ENCODE peak calls at places on chromosomes 6 and 20, in ten cellular contexts. One of them, this sample, is unnamed.
A peak's percentile ranks its signal among the peaks of the same experiment; 100 is the strongest.

GRCh38 chr6:72525821-72526550 is 95.9 kb upstream of the KCNQ5 start:
- DNase-seq in transverse colon: no peak
- DNase-seq in psoas muscle: no peak
- DNase-seq in tibial artery: no peak
- DNase-seq in Panc1: no peak
- DNase-seq in left ventricle myocardium inferior: no peak
- DNase-seq in gastrocnemius medialis: no peak
- DNase-seq in heart left ventricle: no peak
- DNase-seq in breast epithelium: no peak
- DNase-seq in cardiac muscle cell: no peak
- DNase-seq in this sample: no peak

GRCh38 chr6:116580198-116580597 is 8.9 kb downstream of the RWDD1 start:
- DNase-seq in transverse colon: no peak
- DNase-seq in psoas muscle: no peak
- DNase-seq in tibial artery: no peak
- DNase-seq in Panc1: no peak
- DNase-seq in left ventricle myocardium inferior: no peak
- DNase-seq in gastrocnemius medialis: no peak
- DNase-seq in heart left ventricle: no peak
- DNase-seq in breast epithelium: no peak
- DNase-seq in cardiac muscle cell: peak; percentile 78
- DNase-seq in this sample: no peak

GRCh38 chr6:145783796-145784195 is 30.8 kb downstream of the FBXO30 start:
- DNase-seq in transverse colon: no peak
- DNase-seq in psoas muscle: no peak
- DNase-seq in tibial artery: no peak
- DNase-seq in Panc1: no peak
- DNase-seq in left ventricle myocardium inferior: no peak
- DNase-seq in gastrocnemius medialis: no peak
- DNase-seq in heart left ventricle: no peak
- DNase-seq in breast epithelium: no peak
- DNase-seq in cardiac muscle cell: no peak
- DNase-seq in this sample: no peak

GRCh38 chr20:57464642-57465211 is 60.2 kb downstream of the CTCFL start:
- DNase-seq in transverse colon: no peak
- DNase-seq in psoas muscle: peak; percentile 61
- DNase-seq in tibial artery: no peak
- DNase-seq in Panc1: no peak
- DNase-seq in left ventricle myocardium inferior: no peak
- DNase-seq in gastrocnemius medialis: no peak
- DNase-seq in heart left ventricle: peak; percentile 55
- DNase-seq in breast epithelium: no peak
- DNase-seq in cardiac muscle cell: peak; percentile 59
- DNase-seq in this sample: no peak

GRCh38 chr6:36755435-36756348 is 58.1 kb downstream of the RAB44 start:
- DNase-seq in transverse colon: peak; percentile 52
- DNase-seq in psoas muscle: no peak
- DNase-seq in tibial artery: no peak
- DNase-seq in Panc1: no peak
- DNase-seq in left ventricle myocardium inferior: no peak
- DNase-seq in gastrocnemius medialis: no peak
- DNase-seq in heart left ventricle: no peak
- DNase-seq in breast epithelium: no peak
- DNase-seq in cardiac muscle cell: peak; percentile 49
- DNase-seq in this sample: no peak

GRCh38 chr20:568865-569415 is 25.4 kb upstream of the CSNK2A1 start:
- DNase-seq in transverse colon: no peak
- DNase-seq in psoas muscle: no peak
- DNase-seq in tibial artery: no peak
- DNase-seq in Panc1: no peak
- DNase-seq in left ventricle myocardium inferior: no peak
- DNase-seq in gastrocnemius medialis: no peak
- DNase-seq in heart left ventricle: no peak
- DNase-seq in breast epithelium: no peak
- DNase-seq in cardiac muscle cell: no peak
- DNase-seq in this sample: no peak

GRCh38 chr6:73984851-73985250 is 288.8 kb downstream of the CD109 start:
- DNase-seq in transverse colon: no peak
- DNase-seq in psoas muscle: no peak
- DNase-seq in tibial artery: no peak
- DNase-seq in Panc1: no peak
- DNase-seq in left ventricle myocardium inferior: no peak
- DNase-seq in gastrocnemius medialis: no peak
- DNase-seq in heart left ventricle: no peak
- DNase-seq in breast epithelium: no peak
- DNase-seq in cardiac muscle cell: no peak
- DNase-seq in this sample: no peak

GRCh38 chr6:3228791-3229565 is 1.5 kb upstream of the TUBB2B start:
- DNase-seq in transverse colon: no peak
- DNase-seq in psoas muscle: no peak
- DNase-seq in tibial artery: peak; percentile 64
- DNase-seq in Panc1: no peak
- DNase-seq in left ventricle myocardium inferior: no peak
- DNase-seq in gastrocnemius medialis: no peak
- DNase-seq in heart left ventricle: no peak
- DNase-seq in breast epithelium: no peak
- DNase-seq in cardiac muscle cell: no peak
- DNase-seq in this sample: no peak

GRCh38 chr20:41137412-41138216 is at the start of gene PLCG1:
- DNase-seq in transverse colon: peak; percentile 84
- DNase-seq in psoas muscle: peak; percentile 89
- DNase-seq in tibial artery: peak; percentile 90
- DNase-seq in Panc1: no peak
- DNase-seq in left ventricle myocardium inferior: peak; percentile 86
- DNase-seq in gastrocnemius medialis: peak; percentile 53
- DNase-seq in heart left ventricle: peak; percentile 91
- DNase-seq in breast epithelium: peak; percentile 69
- DNase-seq in cardiac muscle cell: peak; percentile 84
- DNase-seq in this sample: peak; percentile 90

GRCh38 chr20:10306440-10307358 is 88.1 kb downstream of the SNAP25 start:
- DNase-seq in transverse colon: no peak
- DNase-seq in psoas muscle: no peak
- DNase-seq in tibial artery: no peak
- DNase-seq in Panc1: no peak
- DNase-seq in left ventricle myocardium inferior: no peak
- DNase-seq in gastrocnemius medialis: no peak
- DNase-seq in heart left ventricle: no peak
- DNase-seq in breast epithelium: no peak
- DNase-seq in cardiac muscle cell: peak; percentile 92
- DNase-seq in this sample: no peak

GRCh38 chr6:27687154-27688013 is 214.5 kb upstream of the ZNF184 start:
- DNase-seq in transverse colon: peak; percentile 83
- DNase-seq in psoas muscle: peak; percentile 71
- DNase-seq in tibial artery: peak; percentile 71
- DNase-seq in Panc1: peak; percentile 85
- DNase-seq in left ventricle myocardium inferior: peak; percentile 41
- DNase-seq in gastrocnemius medialis: no peak
- DNase-seq in heart left ventricle: peak; percentile 84
- DNase-seq in breast epithelium: peak; percentile 75
- DNase-seq in cardiac muscle cell: peak; percentile 72
- DNase-seq in this sample: peak; percentile 80

GRCh38 chr6:3444276-3445088 is 12.4 kb downstream of the SLC22A23 start:
- DNase-seq in transverse colon: no peak
- DNase-seq in psoas muscle: no peak
- DNase-seq in tibial artery: no peak
- DNase-seq in Panc1: no peak
- DNase-seq in left ventricle myocardium inferior: no peak
- DNase-seq in gastrocnemius medialis: no peak
- DNase-seq in heart left ventricle: no peak
- DNase-seq in breast epithelium: no peak
- DNase-seq in cardiac muscle cell: no peak
- DNase-seq in this sample: no peak

GRCh38 chr6:17096657-17097056 is 5.2 kb upstream of the STMND1 start:
- DNase-seq in transverse colon: no peak
- DNase-seq in psoas muscle: no peak
- DNase-seq in tibial artery: no peak
- DNase-seq in Panc1: no peak
- DNase-seq in left ventricle myocardium inferior: no peak
- DNase-seq in gastrocnemius medialis: no peak
- DNase-seq in heart left ventricle: no peak
- DNase-seq in breast epithelium: no peak
- DNase-seq in cardiac muscle cell: no peak
- DNase-seq in this sample: no peak

GRCh38 chr6:97594834-97595233 is 311.8 kb upstream of the MMS22L start:
- DNase-seq in transverse colon: no peak
- DNase-seq in psoas muscle: no peak
- DNase-seq in tibial artery: no peak
- DNase-seq in Panc1: no peak
- DNase-seq in left ventricle myocardium inferior: no peak
- DNase-seq in gastrocnemius medialis: peak; percentile 39
- DNase-seq in heart left ventricle: no peak
- DNase-seq in breast epithelium: no peak
- DNase-seq in cardiac muscle cell: no peak
- DNase-seq in this sample: no peak

GRCh38 chr6:149991838-149992237 is 28.1 kb downstream of the ULBP1 start:
- DNase-seq in transverse colon: no peak
- DNase-seq in psoas muscle: no peak
- DNase-seq in tibial artery: no peak
- DNase-seq in Panc1: no peak
- DNase-seq in left ventricle myocardium inferior: no peak
- DNase-seq in gastrocnemius medialis: no peak
- DNase-seq in heart left ventricle: no peak
- DNase-seq in breast epithelium: no peak
- DNase-seq in cardiac muscle cell: no peak
- DNase-seq in this sample: no peak

GRCh38 chr6:149988550-149989336 is 25.0 kb downstream of the ULBP1 start:
- DNase-seq in transverse colon: no peak
- DNase-seq in psoas muscle: no peak
- DNase-seq in tibial artery: peak; percentile 47
- DNase-seq in Panc1: no peak
- DNase-seq in left ventricle myocardium inferior: no peak
- DNase-seq in gastrocnemius medialis: no peak
- DNase-seq in heart left ventricle: no peak
- DNase-seq in breast epithelium: no peak
- DNase-seq in cardiac muscle cell: no peak
- DNase-seq in this sample: no peak

GRCh38 chr6:149987602-149988107 is 23.9 kb downstream of the ULBP1 start:
- DNase-seq in transverse colon: no peak
- DNase-seq in psoas muscle: no peak
- DNase-seq in tibial artery: no peak
- DNase-seq in Panc1: no peak
- DNase-seq in left ventricle myocardium inferior: no peak
- DNase-seq in gastrocnemius medialis: no peak
- DNase-seq in heart left ventricle: no peak
- DNase-seq in breast epithelium: no peak
- DNase-seq in cardiac muscle cell: no peak
- DNase-seq in this sample: no peak

GRCh38 chr6:149990109-149990671 is 26.4 kb downstream of the ULBP1 start:
- DNase-seq in transverse colon: no peak
- DNase-seq in psoas muscle: no peak
- DNase-seq in tibial artery: peak; percentile 62
- DNase-seq in Panc1: no peak
- DNase-seq in left ventricle myocardium inferior: no peak
- DNase-seq in gastrocnemius medialis: no peak
- DNase-seq in heart left ventricle: no peak
- DNase-seq in breast epithelium: peak; percentile 42
- DNase-seq in cardiac muscle cell: no peak
- DNase-seq in this sample: no peak

GRCh38 chr6:149990672-149991402 is 27.1 kb downstream of the ULBP1 start:
- DNase-seq in transverse colon: no peak
- DNase-seq in psoas muscle: no peak
- DNase-seq in tibial artery: peak; percentile 47
- DNase-seq in Panc1: no peak
- DNase-seq in left ventricle myocardium inferior: no peak
- DNase-seq in gastrocnemius medialis: no peak
- DNase-seq in heart left ventricle: no peak
- DNase-seq in breast epithelium: peak; percentile 48
- DNase-seq in cardiac muscle cell: no peak
- DNase-seq in this sample: no peak
- H3K27me3 ChIP-seq in transverse colon: peaks cover 100% of the 10 kb centered on the region
- H3K27me3 ChIP-seq in psoas muscle: peaks cover 98% of the 10 kb centered on the region
- H3K27me3 ChIP-seq in tibial artery: peaks cover 96% of the 10 kb centered on the region
- H3K27me3 ChIP-seq in Panc1: peaks cover 57% of the 10 kb centered on the region
- H3K27me3 ChIP-seq in left ventricle myocardium inferior: peaks cover 100% of the 10 kb centered on the region
- H3K27me3 ChIP-seq in gastrocnemius medialis: peaks cover 96% of the 10 kb centered on the region
- H3K27me3 ChIP-seq in heart left ventricle: peaks cover 97% of the 10 kb centered on the region
- H3K27me3 ChIP-seq in breast epithelium: no peaks in the 10 kb centered on the region
- H3K27me3 ChIP-seq in cardiac muscle cell: peaks cover 100% of the 10 kb centered on the region
- H3K27me3 ChIP-seq in this sample: peaks cover 85% of the 10 kb centered on the region

DNA sequence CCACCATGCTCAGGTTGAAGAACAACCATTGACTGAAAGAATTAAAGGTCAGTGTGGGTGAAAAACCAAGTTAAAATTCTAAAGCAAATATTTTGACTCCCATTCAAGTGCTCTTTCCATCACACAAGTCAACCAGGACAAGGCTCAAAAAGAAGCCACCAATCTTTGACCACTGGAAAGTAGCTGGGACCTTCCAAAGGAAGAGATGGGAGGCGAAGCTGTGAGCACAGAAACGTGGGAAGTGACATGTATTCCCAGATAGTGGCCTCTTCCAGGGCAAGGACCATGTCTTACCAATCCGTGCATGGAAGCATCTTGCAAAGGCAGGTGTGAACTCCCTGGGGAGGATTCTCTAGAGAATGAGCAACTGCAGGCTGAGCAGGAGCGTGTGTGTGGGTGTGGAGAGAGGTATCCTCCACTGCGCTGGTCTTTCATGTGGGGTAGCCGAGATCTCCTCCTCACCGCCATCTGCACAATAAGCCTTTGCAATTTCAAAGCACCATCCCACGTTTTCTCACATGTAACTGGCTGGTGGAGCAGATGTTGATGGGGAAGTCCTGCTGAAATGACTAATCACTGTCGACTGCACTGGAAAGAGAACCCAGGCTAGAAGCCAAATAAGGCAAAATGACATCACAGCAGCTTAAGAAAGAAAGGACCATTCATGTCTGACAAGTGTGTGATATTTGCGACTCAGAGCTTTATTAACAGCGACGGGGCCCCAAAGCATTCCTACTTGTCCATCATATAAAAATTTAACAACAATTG is 189.4 kb upstream of the RREB1 start:
- DNase-seq in transverse colon: no peak
- DNase-seq in psoas muscle: no peak
- DNase-seq in tibial artery: no peak
- DNase-seq in Panc1: no peak
- DNase-seq in left ventricle myocardium inferior: no peak
- DNase-seq in gastrocnemius medialis: no peak
- DNase-seq in heart left ventricle: no peak
- DNase-seq in breast epithelium: no peak
- DNase-seq in cardiac muscle cell: peak; percentile 83
- DNase-seq in this sample: peak; percentile 43
- H3K4me3 ChIP-seq in transverse colon: no peak overlapping the region
- H3K4me3 ChIP-seq in psoas muscle: no peak overlapping the region
- H3K4me3 ChIP-seq in tibial artery: no peak overlapping the region
- H3K4me3 ChIP-seq in Panc1: no peak overlapping the region
- H3K4me3 ChIP-seq in left ventricle myocardium inferior: no peak overlapping the region
- H3K4me3 ChIP-seq in gastrocnemius medialis: no peak overlapping the region
- H3K4me3 ChIP-seq in heart left ventricle: no peak overlapping the region
- H3K4me3 ChIP-seq in breast epithelium: no peak overlapping the region
- H3K4me3 ChIP-seq in cardiac muscle cell: no peak overlapping the region
- H3K4me3 ChIP-seq in this sample: no peak overlapping the region

GRCh38 chr20:33765592-33765991 is 33.8 kb downstream of the ZNF341 start:
- DNase-seq in transverse colon: no peak
- DNase-seq in psoas muscle: no peak
- DNase-seq in tibial artery: no peak
- DNase-seq in Panc1: no peak
- DNase-seq in left ventricle myocardium inferior: no peak
- DNase-seq in gastrocnemius medialis: no peak
- DNase-seq in heart left ventricle: no peak
- DNase-seq in breast epithelium: no peak
- DNase-seq in cardiac muscle cell: no peak
- DNase-seq in this sample: no peak
- TF ChIP-seq CTCF in transverse colon: no peak
- TF ChIP-seq CTCF in psoas muscle: no peak
- TF ChIP-seq CTCF in tibial artery: no peak
- TF ChIP-seq CTCF in Panc1: no peak
- TF ChIP-seq CTCF in left ventricle myocardium inferior: no peak
- TF ChIP-seq CTCF in gastrocnemius medialis: no peak
- TF ChIP-seq CTCF in heart left ventricle: no peak
- TF ChIP-seq CTCF in breast epithelium: no peak
- TF ChIP-seq CTCF in cardiac muscle cell: no peak
- TF ChIP-seq CTCF in this sample: no peak

GRCh38 chr20:37457928-37458327 is 63.1 kb upstream of the NNAT start:
- DNase-seq in transverse colon: no peak
- DNase-seq in psoas muscle: peak; percentile 60
- DNase-seq in tibial artery: no peak
- DNase-seq in Panc1: no peak
- DNase-seq in left ventricle myocardium inferior: no peak
- DNase-seq in gastrocnemius medialis: no peak
- DNase-seq in heart left ventricle: no peak
- DNase-seq in breast epithelium: no peak
- DNase-seq in cardiac muscle cell: no peak
- DNase-seq in this sample: no peak
- H3K27me3 ChIP-seq in transverse colon: no peaks in the 10 kb centered on the region
- H3K27me3 ChIP-seq in psoas muscle: peaks cover 6% of the 10 kb centered on the region
- H3K27me3 ChIP-seq in tibial artery: peaks cover 6% of the 10 kb centered on the region
- H3K27me3 ChIP-seq in Panc1: peaks cover 5% of the 10 kb centered on the region
- H3K27me3 ChIP-seq in left ventricle myocardium inferior: no peaks in the 10 kb centered on the region
- H3K27me3 ChIP-seq in gastrocnemius medialis: no peaks in the 10 kb centered on the region
- H3K27me3 ChIP-seq in heart left ventricle: no peaks in the 10 kb centered on the region
- H3K27me3 ChIP-seq in breast epithelium: no peaks in the 10 kb centered on the region
- H3K27me3 ChIP-seq in cardiac muscle cell: no peaks in the 10 kb centered on the region
- H3K27me3 ChIP-seq in this sample: no peaks in the 10 kb centered on the region